ENCODE peak calls at places on chromosomes 3 and 15, in four cellular contexts. W, U, Z and F are unnamed samples.
A peak's percentile ranks its signal among the peaks of the same experiment; 100 is the strongest.

GRCh38 chr3:65344846-65345245 is 657.0 kb upstream of the ADAMTS9 start:
- DNase-seq in W (no peak), U (no peak), Z (no peak), F (no peak)

GRCh38 chr15:82081904-82082810 is 36.3 kb upstream of the MEX3B start:
- DNase-seq in W (no peak), U (peak; percentile 93), Z (peak; percentile 51), F (peak; percentile 28)

GRCh38 chr3:194512895-194513601 is 26.2 kb upstream of the ATP13A3 start:
- DNase-seq in W (peak; percentile 77), U (no peak), Z (no peak), F (no peak)

GRCh38 chr3:134430950-134431445 is 54.8 kb downstream of the ANAPC13 start:
- DNase-seq in W (no peak), U (peak; percentile 78), Z (no peak), F (no peak)

GRCh38 chr15:40755821-40756220 is 767 bp upstream of the RMDN3 start:
- DNase-seq in W (no peak), U (no peak), Z (no peak), F (no peak)

GRCh38 chr15:58517682-58518525 is 86.1 kb downstream of the LIPC start:
- DNase-seq in W (no peak), U (no peak), Z (no peak), F (no peak)

GRCh38 chr15:100775581-100776185 is 103.9 kb upstream of the ALDH1A3 start:
- DNase-seq in W (no peak), U (no peak), Z (no peak), F (no peak)

GRCh38 chr15:66739287-66739686 is 37.3 kb downstream of the SMAD6 start:
- DNase-seq in W (no peak), U (no peak), Z (no peak), F (no peak)

GRCh38 chr3:51717446-51717845 is 10.6 kb downstream of the GRM2 start:
- DNase-seq in W (no peak), U (no peak), Z (no peak), F (no peak)

GRCh38 chr15:68652141-68652540 is 73.3 kb downstream of the CORO2B start:
- DNase-seq in W (no peak), U (no peak), Z (no peak), F (no peak)

GRCh38 chr3:133864616-133865015 is 31.1 kb downstream of the RAB6B start:
- DNase-seq in W (no peak), U (no peak), Z (no peak), F (no peak)

GRCh38 chr15:70045045-70045444 is 52.7 kb downstream of the TLE3 start:
- DNase-seq in W (no peak), U (peak; percentile 54), Z (no peak), F (no peak)

GRCh38 chr15:66764067-66764428 is 62.0 kb downstream of the SMAD6 start:
- DNase-seq in W (no peak), U (no peak), Z (no peak), F (no peak)

GRCh38 chr15:67033012-67033411 is 32.4 kb upstream of the SMAD3 start:
- DNase-seq in W (no peak), U (no peak), Z (no peak), F (no peak)

GRCh38 chr3:27878012-27878383 is 155.9 kb upstream of the EOMES start:
- DNase-seq in W (no peak), U (no peak), Z (no peak), F (no peak)
- TF ChIP-seq BHLHE40 in W (no peak), U (no peak), Z (no peak), F (no peak)

GRCh38 chr3:120163023-120163422 is 68.8 kb upstream of the GSK3B start:
- DNase-seq in W (peak; percentile 29), U (no peak), Z (no peak), F (no peak)

GRCh38 chr3:120160050-120160449 is 65.8 kb upstream of the GSK3B start:
- DNase-seq in W (no peak), U (peak; percentile 98), Z (no peak), F (no peak)

GRCh38 chr3:120161902-120162301 is 67.7 kb upstream of the GSK3B start:
- DNase-seq in W (no peak), U (no peak), Z (no peak), F (no peak)

GRCh38 chr3:120163816-120164215 is 69.6 kb upstream of the GSK3B start:
- DNase-seq in W (no peak), U (no peak), Z (no peak), F (no peak)

DNA sequence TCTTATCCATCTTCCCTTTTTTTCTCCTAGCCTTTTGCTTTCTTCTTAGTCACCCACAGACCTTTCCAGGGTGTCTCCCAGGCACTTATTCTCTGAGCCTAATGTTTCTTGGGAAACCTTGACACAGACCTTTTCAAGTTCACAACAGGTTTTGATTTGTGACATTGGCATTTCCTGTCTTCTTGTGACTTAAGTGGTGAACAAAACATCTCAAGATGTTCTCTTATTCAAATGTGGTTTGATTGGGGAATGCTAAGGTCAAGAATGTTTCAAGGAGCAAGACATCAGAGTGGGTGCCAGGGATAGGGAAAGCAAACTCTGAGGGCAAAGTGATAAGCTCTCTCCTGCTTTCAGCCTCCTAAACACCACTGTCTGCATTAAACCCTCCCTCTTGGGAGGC is 68.2 kb upstream of the GSK3B start:
- DNase-seq in W (no peak), U (peak; percentile 25), Z (no peak), F (no peak)
- TF ChIP-seq MAFK in W (no peak), U (no peak), Z (no peak), F (no peak)

GRCh38 chr15:89243691-89244511 is at the start of gene FANCI:
- DNase-seq in W (peak; percentile 87), U (peak; percentile 90), Z (peak; percentile 96), F (peak; percentile 97)
- TF ChIP-seq CTCF in W (peak; percentile 99), U (peak; percentile 63), Z (peak; percentile 90), F (peak; percentile 86)

GRCh38 chr3:69712933-69713332 is 26.3 kb upstream of the MITF start:
- DNase-seq in W (no peak), U (no peak), Z (no peak), F (no peak)
- TF ChIP-seq BHLHE40 in W (no peak), U (no peak), Z (no peak), F (no peak)

GRCh38 chr3:198080521-198081384 is 120.7 kb downstream of the LMLN start:
- DNase-seq in W (peak; percentile 18), U (peak; percentile 56), Z (peak; percentile 76), F (peak; percentile 57)
- TF ChIP-seq MAFK in W (no peak), U (no peak), Z (no peak), F (no peak)

GRCh38 chr15:44713006-44713966 is 2.0 kb downstream of the B2M start:
- DNase-seq in W (peak; percentile 27), U (peak; percentile 43), Z (peak; percentile 61), F (peak; percentile 60)
- TF ChIP-seq CTCF in W (peak; percentile 50), U (peak; percentile 51), Z (peak; percentile 42), F (peak; percentile 42)

DNA sequence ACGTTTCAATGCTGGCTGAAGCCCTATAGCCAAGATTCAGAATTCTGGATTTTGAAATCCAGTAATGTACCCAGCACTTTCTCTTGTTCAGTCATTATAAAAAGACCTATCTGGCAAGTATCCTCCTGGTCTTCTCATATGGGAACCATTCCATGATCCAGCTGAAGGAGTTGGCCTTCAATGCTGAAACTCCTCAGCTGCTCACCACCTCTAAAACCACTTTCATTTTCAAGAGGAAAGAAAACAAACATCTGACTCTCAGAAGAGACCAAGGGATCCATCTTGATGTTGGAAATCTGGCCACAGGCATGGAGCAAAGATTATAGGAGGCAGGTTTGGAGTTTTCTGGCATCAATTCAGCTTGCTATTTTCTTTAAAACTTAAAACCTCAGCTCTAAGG is 235.4 kb downstream of the FMN1 start:
- DNase-seq in W (no peak), U (peak; percentile 92), Z (no peak), F (no peak)
- TF ChIP-seq BHLHE40 in W (no peak), U (no peak), Z (no peak), F (no peak)

DNA sequence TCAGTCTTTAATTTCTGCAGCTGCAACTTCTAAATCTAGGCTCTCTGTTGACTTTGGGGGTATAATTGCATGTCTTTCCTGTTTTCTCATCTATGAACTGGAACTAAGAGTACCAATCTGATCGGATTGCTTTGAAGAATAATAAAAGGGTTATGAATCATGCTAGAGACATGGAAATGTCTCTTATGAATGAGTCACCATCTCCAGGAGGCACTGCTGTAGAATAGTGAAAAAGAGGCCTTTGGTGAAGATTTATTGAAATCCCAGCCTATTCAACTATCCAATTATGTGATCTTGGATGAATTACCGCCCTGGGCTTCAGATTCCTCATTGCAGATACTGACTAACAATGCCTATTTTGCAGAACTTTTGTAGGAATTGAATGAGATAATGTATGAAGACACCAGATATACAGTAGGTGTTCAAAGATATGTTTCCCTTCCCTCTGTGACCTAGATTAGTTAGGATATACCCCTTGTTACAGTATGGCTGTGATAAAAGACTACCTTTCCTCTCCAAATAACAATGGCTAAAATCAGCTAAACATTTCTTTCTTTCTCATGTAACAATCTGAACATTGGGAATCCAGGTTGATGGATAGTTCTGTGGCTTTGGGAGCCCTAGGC is 11.5 kb upstream of the CMTM8 start:
- DNase-seq in W (no peak), U (peak; percentile 30), Z (no peak), F (peak; percentile 22)
- TF ChIP-seq MAFK in W (no peak), U (no peak), Z (no peak), F (no peak)